ENCODE peak calls at places on chromosomes 6 and 20, in seven cellular contexts. One of them, this sample, is unnamed.
A peak's percentile ranks its signal among the peaks of the same experiment; 100 is the strongest.

GRCh38 chr6:119264854-119265397 is 84.6 kb downstream of the MAN1A1 start:
- DNase-seq in mesenchymal stem cell: no peak
- DNase-seq in mesendoderm: no peak
- DNase-seq in trophoblast cell: no peak
- DNase-seq in IMR-90: no peak
- DNase-seq in H9: no peak
- DNase-seq in H1: no peak
- DNase-seq in this sample: no peak

GRCh38 chr6:158684745-158685355 is 35.0 kb downstream of the SYTL3 start:
- DNase-seq in mesenchymal stem cell: no peak
- DNase-seq in mesendoderm: no peak
- DNase-seq in trophoblast cell: no peak
- DNase-seq in IMR-90: no peak
- DNase-seq in H9: no peak
- DNase-seq in H1: peak; percentile 6
- DNase-seq in this sample: no peak

GRCh38 chr6:29723666-29724588 is 693 bp downstream of the HLA-F start:
- DNase-seq in mesenchymal stem cell: no peak
- DNase-seq in mesendoderm: peak; percentile 44
- DNase-seq in trophoblast cell: no peak
- DNase-seq in IMR-90: no peak
- DNase-seq in H9: peak; percentile 80
- DNase-seq in H1: peak; percentile 83
- DNase-seq in this sample: no peak

GRCh38 chr6:142883011-142883410 is 62.0 kb downstream of the HIVEP2 start:
- DNase-seq in mesenchymal stem cell: no peak
- DNase-seq in mesendoderm: peak; percentile 77
- DNase-seq in trophoblast cell: no peak
- DNase-seq in IMR-90: peak; percentile 67
- DNase-seq in H9: no peak
- DNase-seq in H1: no peak
- DNase-seq in this sample: no peak

GRCh38 chr6:159254186-159254585 is 85.0 kb downstream of the FNDC1 start:
- DNase-seq in mesenchymal stem cell: no peak
- DNase-seq in mesendoderm: no peak
- DNase-seq in trophoblast cell: no peak
- DNase-seq in IMR-90: no peak
- DNase-seq in H9: no peak
- DNase-seq in H1: no peak
- DNase-seq in this sample: no peak

GRCh38 chr6:26033132-26033941 is 53.9 kb upstream of the HFE start:
- DNase-seq in mesenchymal stem cell: peak; percentile 98
- DNase-seq in mesendoderm: peak; percentile 98
- DNase-seq in trophoblast cell: peak; percentile 82
- DNase-seq in IMR-90: peak; percentile 99
- DNase-seq in H9: peak; percentile 76
- DNase-seq in H1: peak; percentile 69
- DNase-seq in this sample: peak; percentile 83

GRCh38 chr6:23659125-23659524 is 466.9 kb upstream of the NRSN1 start:
- DNase-seq in mesenchymal stem cell: peak; percentile 38
- DNase-seq in mesendoderm: peak; percentile 69
- DNase-seq in trophoblast cell: no peak
- DNase-seq in IMR-90: peak; percentile 6
- DNase-seq in H9: peak; percentile 43
- DNase-seq in H1: no peak
- DNase-seq in this sample: peak; percentile 43

GRCh38 chr6:16547586-16547985 is 213.7 kb downstream of the ATXN1 start:
- DNase-seq in mesenchymal stem cell: no peak
- DNase-seq in mesendoderm: no peak
- DNase-seq in trophoblast cell: no peak
- DNase-seq in IMR-90: no peak
- DNase-seq in H9: no peak
- DNase-seq in H1: no peak
- DNase-seq in this sample: no peak

GRCh38 chr6:6230286-6230685 is 90.2 kb downstream of the F13A1 start:
- DNase-seq in mesenchymal stem cell: no peak
- DNase-seq in mesendoderm: peak; percentile 35
- DNase-seq in trophoblast cell: no peak
- DNase-seq in IMR-90: no peak
- DNase-seq in H9: no peak
- DNase-seq in H1: no peak
- DNase-seq in this sample: no peak

GRCh38 chr6:122726649-122727048 is 52.9 kb upstream of the FABP7 start:
- DNase-seq in mesenchymal stem cell: peak; percentile 33
- DNase-seq in mesendoderm: peak; percentile 68
- DNase-seq in trophoblast cell: no peak
- DNase-seq in IMR-90: peak; percentile 37
- DNase-seq in H9: peak; percentile 43
- DNase-seq in H1: no peak
- DNase-seq in this sample: no peak

GRCh38 chr6:82078286-82078908 is 169.1 kb downstream of the IBTK start:
- DNase-seq in mesenchymal stem cell: no peak
- DNase-seq in mesendoderm: no peak
- DNase-seq in trophoblast cell: no peak
- DNase-seq in IMR-90: no peak
- DNase-seq in H9: no peak
- DNase-seq in H1: no peak
- DNase-seq in this sample: no peak

GRCh38 chr6:142569676-142570075 is 267.9 kb downstream of the ADGRG6 start:
- DNase-seq in mesenchymal stem cell: peak; percentile 18
- DNase-seq in mesendoderm: peak; percentile 68
- DNase-seq in trophoblast cell: no peak
- DNase-seq in IMR-90: no peak
- DNase-seq in H9: peak; percentile 33
- DNase-seq in H1: no peak
- DNase-seq in this sample: no peak

GRCh38 chr6:74075323-74075722 is 379.3 kb downstream of the CD109 start:
- DNase-seq in mesenchymal stem cell: peak; percentile 31
- DNase-seq in mesendoderm: peak; percentile 10
- DNase-seq in trophoblast cell: no peak
- DNase-seq in IMR-90: peak; percentile 26
- DNase-seq in H9: no peak
- DNase-seq in H1: no peak
- DNase-seq in this sample: no peak

GRCh38 chr6:3061501-3061941 is 6.8 kb upstream of the RIPK1 start:
- DNase-seq in mesenchymal stem cell: peak; percentile 35
- DNase-seq in mesendoderm: no peak
- DNase-seq in trophoblast cell: peak; percentile 80
- DNase-seq in IMR-90: peak; percentile 84
- DNase-seq in H9: no peak
- DNase-seq in H1: no peak
- DNase-seq in this sample: no peak

GRCh38 chr20:57393321-57394086 is 2.3 kb downstream of the RBM38 start:
- DNase-seq in mesenchymal stem cell: no peak
- DNase-seq in mesendoderm: peak; percentile 58
- DNase-seq in trophoblast cell: peak; percentile 96
- DNase-seq in IMR-90: no peak
- DNase-seq in H9: no peak
- DNase-seq in H1: no peak
- DNase-seq in this sample: no peak

GRCh38 chr6:113011389-113011788 is 664.3 kb downstream of the RFPL4B start:
- DNase-seq in mesenchymal stem cell: no peak
- DNase-seq in mesendoderm: no peak
- DNase-seq in trophoblast cell: no peak
- DNase-seq in IMR-90: no peak
- DNase-seq in H9: no peak
- DNase-seq in H1: no peak
- DNase-seq in this sample: no peak

GRCh38 chr20:49381558-49382493 is 100.6 kb downstream of the KCNB1 start:
- DNase-seq in mesenchymal stem cell: no peak
- DNase-seq in mesendoderm: no peak
- DNase-seq in trophoblast cell: no peak
- DNase-seq in IMR-90: peak; percentile 10
- DNase-seq in H9: no peak
- DNase-seq in H1: no peak
- DNase-seq in this sample: no peak

GRCh38 chr6:23228439-23229024 is 659.2 kb downstream of the HDGFL1 start:
- DNase-seq in mesenchymal stem cell: peak; percentile 7
- DNase-seq in mesendoderm: no peak
- DNase-seq in trophoblast cell: no peak
- DNase-seq in IMR-90: peak; percentile 35
- DNase-seq in H9: no peak
- DNase-seq in H1: no peak
- DNase-seq in this sample: no peak

GRCh38 chr6:131787079-131787478 is 20.7 kb upstream of the ENPP1 start:
- DNase-seq in mesenchymal stem cell: no peak
- DNase-seq in mesendoderm: no peak
- DNase-seq in trophoblast cell: no peak
- DNase-seq in IMR-90: peak; percentile 37
- DNase-seq in H9: no peak
- DNase-seq in H1: no peak
- DNase-seq in this sample: no peak
- H3K23ac ChIP-seq in mesenchymal stem cell: no peak overlapping the region
- H3K23ac ChIP-seq in mesendoderm: no peak overlapping the region
- H3K23ac ChIP-seq in trophoblast cell: no peak overlapping the region
- H3K23ac ChIP-seq in IMR-90: no peak overlapping the region
- H3K23ac ChIP-seq in H9: no peak overlapping the region
- H3K23ac ChIP-seq in H1: no peak overlapping the region
- H3K23ac ChIP-seq in this sample: no peak overlapping the region

GRCh38 chr6:137005073-137005472 is 39.7 kb downstream of the IL20RA start:
- DNase-seq in mesenchymal stem cell: no peak
- DNase-seq in mesendoderm: no peak
- DNase-seq in trophoblast cell: no peak
- DNase-seq in IMR-90: no peak
- DNase-seq in H9: no peak
- DNase-seq in H1: no peak
- DNase-seq in this sample: no peak

GRCh38 chr6:137002505-137002904 is 42.3 kb downstream of the IL20RA start:
- DNase-seq in mesenchymal stem cell: no peak
- DNase-seq in mesendoderm: no peak
- DNase-seq in trophoblast cell: no peak
- DNase-seq in IMR-90: no peak
- DNase-seq in H9: no peak
- DNase-seq in H1: no peak
- DNase-seq in this sample: no peak

GRCh38 chr6:137000825-137001224 is 43.9 kb downstream of the IL20RA start:
- DNase-seq in mesenchymal stem cell: no peak
- DNase-seq in mesendoderm: no peak
- DNase-seq in trophoblast cell: no peak
- DNase-seq in IMR-90: no peak
- DNase-seq in H9: no peak
- DNase-seq in H1: no peak
- DNase-seq in this sample: no peak

GRCh38 chr6:137001287-137001976 is 43.3 kb downstream of the IL20RA start:
- DNase-seq in mesenchymal stem cell: no peak
- DNase-seq in mesendoderm: peak; percentile 26
- DNase-seq in trophoblast cell: no peak
- DNase-seq in IMR-90: no peak
- DNase-seq in H9: peak; percentile 48
- DNase-seq in H1: peak; percentile 62
- DNase-seq in this sample: no peak

DNA sequence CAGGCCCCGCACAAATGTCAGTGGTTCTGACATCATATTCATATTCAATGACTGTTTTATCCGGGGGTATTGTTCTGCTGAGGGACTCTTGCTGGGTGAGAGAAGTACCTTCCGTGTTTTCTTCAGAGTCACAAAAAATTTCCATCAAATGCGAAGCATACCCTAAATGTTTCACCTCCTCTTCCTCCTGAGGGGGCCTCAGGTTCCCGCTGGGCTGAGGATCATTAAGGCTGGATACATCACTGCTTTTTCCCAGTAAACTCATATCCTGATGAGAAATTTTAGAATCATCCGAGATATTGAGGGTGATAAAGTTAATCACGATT is 42.8 kb downstream of the IL20RA start:
- DNase-seq in mesenchymal stem cell: no peak
- DNase-seq in mesendoderm: peak; percentile 14
- DNase-seq in trophoblast cell: no peak
- DNase-seq in IMR-90: no peak
- DNase-seq in H9: no peak
- DNase-seq in H1: no peak
- DNase-seq in this sample: no peak
- H3K23ac ChIP-seq in mesenchymal stem cell: no peak overlapping the region
- H3K23ac ChIP-seq in mesendoderm: no peak overlapping the region
- H3K23ac ChIP-seq in trophoblast cell: no peak overlapping the region
- H3K23ac ChIP-seq in IMR-90: no peak overlapping the region
- H3K23ac ChIP-seq in H9: no peak overlapping the region
- H3K23ac ChIP-seq in H1: no peak overlapping the region
- H3K23ac ChIP-seq in this sample: no peak overlapping the region

DNA sequence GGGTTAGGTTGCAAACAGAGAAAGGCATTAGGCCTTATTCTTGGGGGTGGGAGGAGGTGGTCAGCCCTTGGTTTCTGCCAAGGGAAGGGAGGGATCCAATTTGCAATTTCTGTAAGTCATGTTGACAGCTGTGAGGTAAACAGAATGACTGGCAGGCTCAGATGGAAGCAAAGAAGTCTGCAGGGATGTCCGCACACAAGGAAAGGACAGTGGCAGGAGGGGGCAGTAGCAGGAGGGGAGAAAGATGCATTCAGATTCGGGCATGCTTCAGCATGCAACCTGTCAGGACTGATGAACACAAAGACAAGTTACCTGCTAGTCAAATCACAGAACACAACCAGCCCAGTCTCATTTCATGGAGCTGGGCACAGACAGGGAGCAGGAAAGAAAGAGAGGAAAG is 217.9 kb upstream of the FOXA2 start:
- DNase-seq in mesenchymal stem cell: no peak
- DNase-seq in mesendoderm: no peak
- DNase-seq in trophoblast cell: no peak
- DNase-seq in IMR-90: no peak
- DNase-seq in H9: no peak
- DNase-seq in H1: no peak
- DNase-seq in this sample: no peak
- H3K23ac ChIP-seq in mesenchymal stem cell: no peak overlapping the region
- H3K23ac ChIP-seq in mesendoderm: no peak overlapping the region
- H3K23ac ChIP-seq in trophoblast cell: no peak overlapping the region
- H3K23ac ChIP-seq in IMR-90: no peak overlapping the region
- H3K23ac ChIP-seq in H9: no peak overlapping the region
- H3K23ac ChIP-seq in H1: no peak overlapping the region
- H3K23ac ChIP-seq in this sample: no peak overlapping the region

GRCh38 chr6:56933650-56934049 is 21.3 kb upstream of the BEND6 start:
- DNase-seq in mesenchymal stem cell: no peak
- DNase-seq in mesendoderm: no peak
- DNase-seq in trophoblast cell: no peak
- DNase-seq in IMR-90: no peak
- DNase-seq in H9: no peak
- DNase-seq in H1: no peak
- DNase-seq in this sample: no peak
- H3K23ac ChIP-seq in mesenchymal stem cell: no peak overlapping the region
- H3K23ac ChIP-seq in mesendoderm: no peak overlapping the region
- H3K23ac ChIP-seq in trophoblast cell: no peak overlapping the region
- H3K23ac ChIP-seq in IMR-90: no peak overlapping the region
- H3K23ac ChIP-seq in H9: no peak overlapping the region
- H3K23ac ChIP-seq in H1: no peak overlapping the region
- H3K23ac ChIP-seq in this sample: no peak overlapping the region